ENCODE peak calls at places on chromosomes 4 and X, in seven cellular contexts. K is ascending aorta, N is mucosa of descending colon, D is testis, Z is HCT116, Y is stomach, T is astrocyte. J is an unnamed sample.
A peak's percentile ranks its signal among the peaks of the same experiment; 100 is the strongest.

GRCh38 chr4:25816591-25817058 is 46.2 kb downstream of the SEL1L3 start:
- DNase-seq in Z (no peak), K (no peak), T (no peak), N (no peak), Y (no peak), D (no peak), J (no peak)

GRCh38 chr4:142440093-142440492 is 406.0 kb downstream of the INPP4B start:
- DNase-seq in Y (no peak), D (no peak), Z (no peak), N (no peak), K (no peak), T (peak; percentile 16), J (no peak)

GRCh38 chr4:91961504-91961903 is 342.3 kb upstream of the GRID2 start:
- DNase-seq in D (no peak), N (no peak), Z (no peak), T (peak; percentile 14), K (no peak), Y (no peak), J (no peak)

GRCh38 chr4:40377462-40378385 is 42.6 kb downstream of the CHRNA9 start:
- DNase-seq in Y (no peak), Z (no peak), D (no peak), N (no peak), K (no peak), T (peak; percentile 6), J (no peak)

GRCh38 chrX:45750639-45751038 is 550.0 kb upstream of the DIPK2B start:
- DNase-seq in D (no peak), T (peak; percentile 50), N (no peak), Z (no peak), Y (peak; percentile 35), K (no peak), J (no peak)

GRCh38 chr4:1720163-1720983 is 750 bp downstream of the TMEM129 start:
- DNase-seq in N (peak; percentile 85), Z (no peak), T (no peak), Y (peak; percentile 58), D (peak; percentile 61), K (peak; percentile 72), J (peak; percentile 68)

GRCh38 chrX:38484607-38485498 is 76.5 kb upstream of the TSPAN7 start:
- DNase-seq in D (peak; percentile 14), N (no peak), Z (no peak), T (no peak), K (no peak), Y (no peak), J (no peak)

GRCh38 chrX:74505437-74505836 is 84.1 kb downstream of the SLC16A2 start:
- DNase-seq in N (no peak), Z (no peak), D (no peak), Y (no peak), T (no peak), K (no peak), J (no peak)

GRCh38 chr4:130722370-130722769 is 1626.4 kb downstream of the C4orf33 start:
- DNase-seq in T (no peak), Z (no peak), D (no peak), Y (no peak), N (no peak), K (no peak), J (no peak)

GRCh38 chrX:155263854-155264628 is at the start of gene RAB39B:
- DNase-seq in K (peak; percentile 77), Y (peak; percentile 43), Z (no peak), D (peak; percentile 79), T (peak; percentile 38), N (peak; percentile 77), J (peak; percentile 45)

GRCh38 chr4:123406862-123407261 is 10.3 kb downstream of the SPRY1 start:
- DNase-seq in K (no peak), Z (no peak), N (no peak), D (no peak), T (no peak), Y (no peak), J (no peak)

GRCh38 chr4:186693159-186693815 is 30.4 kb downstream of the FAT1 start:
- DNase-seq in N (peak; percentile 75), D (peak; percentile 66), T (peak; percentile 96), K (peak; percentile 92), Y (peak; percentile 76), Z (peak; percentile 33), J (peak; percentile 73)

GRCh38 chr4:25953740-25954139 is 39.7 kb downstream of the SMIM20 start:
- DNase-seq in T (peak; percentile 54), K (no peak), D (no peak), Z (peak; percentile 79), Y (peak; percentile 27), N (no peak), J (no peak)

GRCh38 chr4:67922697-67923096 is 38.9 kb upstream of the TMPRSS11D start:
- DNase-seq in N (no peak), Z (no peak), D (no peak), Y (no peak), T (peak; percentile 71), K (no peak), J (no peak)

GRCh38 chr4:5051210-5051691 is at the start of gene STK32B:
- DNase-seq in T (peak; percentile 75), N (peak; percentile 63), D (peak; percentile 54), Z (no peak), Y (peak; percentile 68), K (peak; percentile 76), J (peak; percentile 11)

GRCh38 chr4:33722254-33722653 is 2522.1 kb downstream of the ARAP2 start:
- DNase-seq in K (no peak), D (no peak), N (no peak), Y (no peak), Z (no peak), T (peak; percentile 20), J (no peak)

GRCh38 chrX:121365572-121366161 is 318.3 kb downstream of the GLUD2 start:
- DNase-seq in Y (no peak), Z (no peak), T (no peak), K (no peak), N (no peak), D (peak; percentile 13), J (no peak)

GRCh38 chr4:82125170-82125862 is 248.5 kb downstream of the HNRNPD start:
- DNase-seq in D (no peak), N (no peak), K (no peak), Z (no peak), T (no peak), Y (no peak), J (no peak)

GRCh38 chr4:182205293-182205692 is 37.9 kb upstream of the TENM3 start:
- DNase-seq in K (no peak), Y (no peak), Z (no peak), N (no peak), D (no peak), T (no peak), J (no peak)

GRCh38 chrX:7908821-7909220 is 18.4 kb downstream of the PNPLA4 start:
- DNase-seq in N (no peak), K (no peak), T (no peak), Z (no peak), Y (no peak), D (no peak), J (no peak)

GRCh38 chr4:20554134-20554533 is 146.1 kb upstream of the PACRGL start:
- DNase-seq in Z (no peak), K (no peak), N (no peak), D (no peak), Y (no peak), T (no peak), J (no peak)

GRCh38 chr4:17642404-17642783 is 28.0 kb downstream of the MED28 start:
- DNase-seq in T (no peak), Y (no peak), K (no peak), N (no peak), Z (no peak), D (no peak), J (no peak)

GRCh38 chrX:135114392-135114791 is 5.9 kb downstream of the ETDB start:
- DNase-seq in N (no peak), Y (no peak), D (no peak), K (no peak), T (no peak), Z (no peak), J (no peak)

GRCh38 chr4:14054391-14054790 is 426.9 kb upstream of the BOD1L1 start:
- DNase-seq in Z (no peak), K (no peak), N (no peak), Y (no peak), T (no peak), D (no peak), J (no peak)

DNA sequence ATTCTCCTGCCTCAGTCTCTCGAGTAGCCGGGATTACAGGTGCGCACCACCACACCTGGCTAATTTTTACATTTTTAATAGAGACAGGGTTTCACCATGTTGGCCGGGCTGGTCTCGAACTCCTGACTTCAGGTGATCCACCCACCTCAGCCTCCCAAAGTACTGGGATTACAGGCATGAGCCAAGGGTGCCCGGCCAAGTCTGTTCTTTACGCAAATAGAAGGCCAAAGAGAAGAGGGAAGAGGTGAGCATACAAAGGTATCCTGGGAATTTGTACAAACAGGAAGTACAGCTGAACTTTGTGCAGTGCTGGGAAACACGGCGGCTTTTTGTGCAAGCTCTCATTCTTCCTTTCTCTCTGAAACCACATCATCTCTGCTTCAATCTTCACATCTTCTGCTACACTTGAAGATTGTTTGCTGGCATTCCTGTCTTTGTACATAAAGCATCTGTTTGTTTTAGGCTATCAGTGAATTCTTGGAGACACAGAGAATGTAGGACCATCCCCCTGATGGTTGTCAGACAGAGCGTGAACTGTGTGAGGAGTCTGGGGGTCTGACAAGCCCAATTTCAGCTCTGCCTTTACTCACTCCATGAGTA is 71.9 kb upstream of the PRSS48 start:
- DNase-seq in N (no peak), T (no peak), D (no peak), Z (no peak), Y (no peak), K (no peak), J (no peak)
- H3K4me1 ChIP-seq in N (no peaks in the 10 kb centered on the region), T (peaks cover 10% of the 10 kb centered on the region), D (peaks cover 29% of the 10 kb centered on the region), Z (no peaks in the 10 kb centered on the region), Y (peaks cover 24% of the 10 kb centered on the region), K (no peaks in the 10 kb centered on the region), J (peaks cover 12% of the 10 kb centered on the region)

DNA sequence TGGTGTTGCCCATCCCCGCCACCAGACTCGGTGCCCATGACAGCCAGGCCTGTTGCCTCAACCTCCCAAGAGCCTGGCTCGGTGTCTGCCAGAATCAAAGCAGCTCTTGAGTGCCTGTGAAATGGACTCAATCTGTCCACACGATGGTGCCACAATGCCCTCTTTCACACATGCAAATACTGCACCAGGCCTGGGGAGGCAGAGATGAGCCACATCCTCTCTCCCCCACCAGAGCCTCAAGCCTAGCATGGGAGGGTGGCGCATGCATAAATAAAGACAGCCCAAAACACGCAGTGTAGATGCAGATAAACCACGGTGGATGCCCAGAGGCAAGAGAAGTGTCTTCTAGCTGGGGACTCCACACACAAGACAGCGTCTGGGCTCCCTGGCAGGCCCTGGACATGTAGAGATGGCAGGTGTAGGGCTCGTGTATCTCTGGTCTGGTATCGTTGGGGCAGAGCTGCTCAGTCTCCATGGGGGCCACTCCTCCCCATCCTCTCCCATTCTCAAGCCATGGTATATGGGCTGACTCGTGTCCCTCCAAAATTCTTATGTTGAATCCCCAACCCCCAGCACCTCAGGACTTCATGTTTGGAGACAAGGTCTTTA is 65.6 kb downstream of the JAKMIP1 start:
- DNase-seq in N (no peak), T (no peak), K (no peak), Y (no peak), Z (peak; percentile 51), D (peak; percentile 35), J (no peak)
- TF ChIP-seq CTCF in N (no peak), T (no peak), K (no peak), Y (no peak), Z (peak; percentile 69), D (no peak), J (no peak)

GRCh38 chr4:89289312-89289711 is 18.3 kb downstream of the GPRIN3 start:
- DNase-seq in Z (no peak), K (no peak), N (no peak), D (no peak), Y (no peak), T (no peak), J (no peak)
- H3K4me1 ChIP-seq in Z (no peaks in the 10 kb centered on the region), K (no peaks in the 10 kb centered on the region), N (peaks cover 11% of the 10 kb centered on the region), D (no peaks in the 10 kb centered on the region), Y (no peaks in the 10 kb centered on the region), T (no peaks in the 10 kb centered on the region), J (peaks cover 18% of the 10 kb centered on the region)

GRCh38 chrX:81957318-81957717 is 755.4 kb downstream of the SH3BGRL start:
- DNase-seq in D (no peak), K (no peak), N (no peak), Z (no peak), T (no peak), Y (no peak), J (no peak)

GRCh38 chrX:81957900-81958545 is 756.1 kb downstream of the SH3BGRL start:
- DNase-seq in Y (no peak), N (no peak), D (no peak), T (no peak), K (no peak), Z (no peak), J (no peak)
- TF ChIP-seq CTCF in Y (no peak), N (no peak), D (no peak), T (no peak), K (peak; percentile 24), Z (peak; percentile 9), J (no peak)

J was measured in pancreas.